ENCODE peak calls at places on chromosomes 3 and 15, in five cellular contexts. X, D, I, T and Y are unnamed samples.

GRCh38 chr15:40982855-40983254 is 29.6 kb downstream of the CHAC1 start:
- DNase-seq in D (peak; percentile 67), I (peak; percentile 94), X (peak; percentile 94), T (peak; percentile 95), Y (peak; percentile 87)

GRCh38 chr3:25468866-25469319 is 40.8 kb downstream of the RARB start:
- DNase-seq in D (no peak), I (no peak), T (peak; percentile 85), X (peak; percentile 96), Y (peak; percentile 26)

GRCh38 chr15:56042982-56043980 is 49.9 kb upstream of the NEDD4 start:
- DNase-seq in I (peak; percentile 2), X (peak; percentile 65), D (no peak), T (no peak), Y (no peak)

GRCh38 chr15:65963911-65964482 is 94.7 kb downstream of the RAB11A start:
- DNase-seq in I (no peak), D (no peak), X (no peak), T (no peak), Y (no peak)

GRCh38 chr15:100328796-100329195 is 13.0 kb downstream of the ADAMTS17 start:
- DNase-seq in I (no peak), X (no peak), T (no peak), D (no peak), Y (no peak)

GRCh38 chr3:5690490-5690889 is 503.0 kb downstream of the EDEM1 start:
- DNase-seq in D (no peak), T (no peak), X (no peak), I (no peak), Y (no peak)

GRCh38 chr15:88920186-88920891 is 7.2 kb upstream of the MFGE8 start:
- DNase-seq in D (no peak), T (peak; percentile 36), X (peak; percentile 70), I (peak; percentile 79), Y (peak; percentile 67)

GRCh38 chr3:165545059-165545458 is 292.2 kb downstream of the BCHE start:
- DNase-seq in X (no peak), I (no peak), T (no peak), D (no peak), Y (no peak)

GRCh38 chr3:54928056-54928770 is at the start of gene LRTM1:
- DNase-seq in T (no peak), D (no peak), X (no peak), I (no peak), Y (peak; percentile 58)

GRCh38 chr15:94691169-94691568 is 459.8 kb downstream of the MCTP2 start:
- DNase-seq in D (no peak), I (no peak), T (no peak), X (no peak), Y (no peak)

GRCh38 chr3:177680442-177680821 is 483.1 kb upstream of the TBL1XR1 start:
- DNase-seq in X (peak; percentile 64), T (peak; percentile 45), D (no peak), I (peak; percentile 63), Y (no peak)

GRCh38 chr15:49103676-49104075 is 51.7 kb downstream of the COPS2 start:
- DNase-seq in X (no peak), D (no peak), I (no peak), T (no peak), Y (no peak)

GRCh38 chr3:31350307-31350706 is 182.4 kb upstream of the STT3B start:
- DNase-seq in X (no peak), T (no peak), I (no peak), D (no peak), Y (no peak)

GRCh38 chr15:101013769-101014223 is 94.6 kb downstream of the LRRK1 start:
- DNase-seq in X (no peak), T (no peak), D (no peak), I (no peak), Y (no peak)

GRCh38 chr3:53051929-53052328 is 6.1 kb upstream of the SFMBT1 start:
- DNase-seq in X (no peak), I (no peak), D (no peak), T (no peak), Y (no peak)

GRCh38 chr15:40190591-40190990 is 29.7 kb downstream of the BUB1B start:
- DNase-seq in D (peak; percentile 38), I (peak; percentile 90), X (peak; percentile 78), T (peak; percentile 70), Y (peak; percentile 75)

GRCh38 chr3:14784087-14784596 is 34.6 kb upstream of the FGD5 start:
- DNase-seq in D (no peak), X (peak; percentile 27), T (no peak), I (no peak), Y (no peak)

GRCh38 chr3:57637391-57637790 is 40.2 kb upstream of the ARF4 start:
- DNase-seq in X (no peak), D (peak; percentile 11), I (no peak), T (no peak), Y (peak; percentile 18)

GRCh38 chr3:93969443-93969842 is 4.3 kb downstream of the PROS1 start:
- DNase-seq in X (peak; percentile 45), I (peak; percentile 22), T (peak; percentile 71), D (no peak), Y (peak; percentile 64)

GRCh38 chr15:36844453-36845094 is 255.8 kb downstream of the MEIS2 start:
- DNase-seq in X (peak; percentile 20), T (peak; percentile 63), I (peak; percentile 18), D (peak; percentile 34), Y (peak; percentile 54)

GRCh38 chr3:47443611-47443995 is 32.1 kb downstream of the SCAP start:
- DNase-seq in D (no peak), T (peak; percentile 72), X (no peak), I (no peak), Y (peak; percentile 19)